ENCODE peak calls at places on chromosomes 11 and 22, in four cellular contexts. H is NCI-H1105, A is left cardiac atrium, W is HTR-8/SVneo. U is an unnamed sample.

GRCh38 chr11:126440792-126441514 is 85.5 kb downstream of the ST3GAL4 start:
- DNase-seq in H (peak), A (peak), W (peak), U (peak)

GRCh38 chr22:36135306-36135705 is 25.2 kb downstream of the APOL3 start:
- DNase-seq in H (no peak), A (no peak), W (no peak), U (no peak)

GRCh38 chr22:44585559-44586121 is 87.6 kb upstream of the RTL6 start:
- DNase-seq in H (no peak), A (peak), W (no peak), U (no peak)

GRCh38 chr22:29397791-29398190 is 9.4 kb upstream of the AP1B1 start:
- DNase-seq in H (no peak), A (no peak), W (no peak), U (no peak)

GRCh38 chr22:35622132-35622913 is 5.2 kb upstream of the MB start:
- DNase-seq in H (peak), A (peak), W (no peak), U (no peak)

GRCh38 chr11:135008001-135008405 is 596.0 kb upstream of the B3GAT1 start:
- DNase-seq in H (no peak), A (no peak), W (no peak), U (no peak)

GRCh38 chr11:57456960-57457642 is 3.2 kb upstream of the RTN4RL2 start:
- DNase-seq in H (peak), A (peak), W (peak), U (peak)

GRCh38 chr11:57131080-57131790 is 50.5 kb upstream of the LRRC55 start:
- DNase-seq in H (no peak), A (peak), W (no peak), U (no peak)

GRCh38 chr11:47260366-47260765 is 2.6 kb downstream of the NR1H3 start:
- DNase-seq in H (no peak), A (no peak), W (no peak), U (no peak)

GRCh38 chr11:92885600-92885999 is 83.9 kb upstream of the MTNR1B start:
- DNase-seq in H (no peak), A (no peak), W (no peak), U (no peak)

GRCh38 chr11:69915151-69915500 is 95.9 kb upstream of the FGF3 start:
- DNase-seq in H (no peak), A (no peak), W (no peak), U (no peak)

GRCh38 chr11:2463766-2464277 is 19.0 kb downstream of the KCNQ1 start:
- DNase-seq in H (no peak), A (no peak), W (no peak), U (no peak)

U was measured in COLO829.